ENCODE peak calls at places on chromosomes 11 and 22, in five cellular contexts. One of them, this sample, is unnamed.

GRCh38 chr22:39181356-39181755 is 28.9 kb upstream of the CBX7 start:
- DNase-seq in AG08395: no peak
- DNase-seq in activated T-cell treated with anti-CD3 and anti-CD28 coated beads for 1 hour: no peak
- DNase-seq in Right ventricle myocardium superior: no peak
- DNase-seq in left lobe of liver: no peak
- DNase-seq in this sample: no peak

GRCh38 chr11:67252831-67253239 is 13.4 kb upstream of the GRK2 start:
- DNase-seq in AG08395: no peak
- DNase-seq in activated T-cell treated with anti-CD3 and anti-CD28 coated beads for 1 hour: no peak
- DNase-seq in Right ventricle myocardium superior: peak; percentile 60
- DNase-seq in left lobe of liver: no peak
- DNase-seq in this sample: peak; percentile 40

GRCh38 chr11:117300773-117301172 is 9.6 kb downstream of the BACE1-AS start:
- DNase-seq in AG08395: no peak
- DNase-seq in activated T-cell treated with anti-CD3 and anti-CD28 coated beads for 1 hour: no peak
- DNase-seq in Right ventricle myocardium superior: no peak
- DNase-seq in left lobe of liver: no peak
- DNase-seq in this sample: no peak

GRCh38 chr11:21654091-21654490 is 538.8 kb upstream of the ANO5 start:
- DNase-seq in AG08395: no peak
- DNase-seq in activated T-cell treated with anti-CD3 and anti-CD28 coated beads for 1 hour: no peak
- DNase-seq in Right ventricle myocardium superior: no peak
- DNase-seq in left lobe of liver: no peak
- DNase-seq in this sample: no peak

GRCh38 chr11:72012897-72013721 is 14.4 kb downstream of the IL18BP start:
- DNase-seq in AG08395: peak; percentile 68
- DNase-seq in activated T-cell treated with anti-CD3 and anti-CD28 coated beads for 1 hour: no peak
- DNase-seq in Right ventricle myocardium superior: peak; percentile 83
- DNase-seq in left lobe of liver: peak; percentile 66
- DNase-seq in this sample: no peak

GRCh38 chr11:36288442-36289225 is 590 bp downstream of the COMMD9 start:
- DNase-seq in AG08395: no peak
- DNase-seq in activated T-cell treated with anti-CD3 and anti-CD28 coated beads for 1 hour: no peak
- DNase-seq in Right ventricle myocardium superior: no peak
- DNase-seq in left lobe of liver: no peak
- DNase-seq in this sample: peak; percentile 32

GRCh38 chr22:45329536-45329936 is 19.8 kb downstream of the FAM118A start:
- DNase-seq in AG08395: no peak
- DNase-seq in activated T-cell treated with anti-CD3 and anti-CD28 coated beads for 1 hour: no peak
- DNase-seq in Right ventricle myocardium superior: peak; percentile 90
- DNase-seq in left lobe of liver: peak; percentile 95
- DNase-seq in this sample: no peak

GRCh38 chr22:48719978-48720661 is 1107.6 kb downstream of the BRD1 start:
- DNase-seq in AG08395: no peak
- DNase-seq in activated T-cell treated with anti-CD3 and anti-CD28 coated beads for 1 hour: no peak
- DNase-seq in Right ventricle myocardium superior: no peak
- DNase-seq in left lobe of liver: no peak
- DNase-seq in this sample: no peak

GRCh38 chr22:17972385-17973181 is 51.8 kb downstream of the MICAL3 start:
- DNase-seq in AG08395: peak; percentile 86
- DNase-seq in activated T-cell treated with anti-CD3 and anti-CD28 coated beads for 1 hour: no peak
- DNase-seq in Right ventricle myocardium superior: no peak
- DNase-seq in left lobe of liver: peak; percentile 62
- DNase-seq in this sample: peak; percentile 89

GRCh38 chr11:69330330-69330729 is 36.4 kb downstream of the MYEOV start:
- DNase-seq in AG08395: no peak
- DNase-seq in activated T-cell treated with anti-CD3 and anti-CD28 coated beads for 1 hour: no peak
- DNase-seq in Right ventricle myocardium superior: no peak
- DNase-seq in left lobe of liver: no peak
- DNase-seq in this sample: no peak

GRCh38 chr11:20388096-20389055 is 860 bp downstream of the PRMT3 start:
- DNase-seq in AG08395: peak; percentile 14
- DNase-seq in activated T-cell treated with anti-CD3 and anti-CD28 coated beads for 1 hour: peak; percentile 8
- DNase-seq in Right ventricle myocardium superior: no peak
- DNase-seq in left lobe of liver: no peak
- DNase-seq in this sample: peak; percentile 39

GRCh38 chr22:33896154-33896800 is 24.0 kb downstream of the LARGE1 start:
- DNase-seq in AG08395: no peak
- DNase-seq in activated T-cell treated with anti-CD3 and anti-CD28 coated beads for 1 hour: no peak
- DNase-seq in Right ventricle myocardium superior: no peak
- DNase-seq in left lobe of liver: no peak
- DNase-seq in this sample: no peak

GRCh38 chr11:64784813-64785581 is 6.7 kb upstream of the SF1 start:
- DNase-seq in AG08395: no peak
- DNase-seq in activated T-cell treated with anti-CD3 and anti-CD28 coated beads for 1 hour: no peak
- DNase-seq in Right ventricle myocardium superior: no peak
- DNase-seq in left lobe of liver: no peak
- DNase-seq in this sample: no peak

GRCh38 chr11:87719311-87720073 is 455.8 kb downstream of the RAB38 start:
- DNase-seq in AG08395: no peak
- DNase-seq in activated T-cell treated with anti-CD3 and anti-CD28 coated beads for 1 hour: no peak
- DNase-seq in Right ventricle myocardium superior: no peak
- DNase-seq in left lobe of liver: no peak
- DNase-seq in this sample: peak; percentile 45

GRCh38 chr22:48500481-48501230 is 1327.0 kb downstream of the BRD1 start:
- DNase-seq in AG08395: no peak
- DNase-seq in activated T-cell treated with anti-CD3 and anti-CD28 coated beads for 1 hour: no peak
- DNase-seq in Right ventricle myocardium superior: peak; percentile 30
- DNase-seq in left lobe of liver: no peak
- DNase-seq in this sample: no peak

GRCh38 chr11:126754850-126755426 is 245.6 kb downstream of the KIRREL3 start:
- DNase-seq in AG08395: no peak
- DNase-seq in activated T-cell treated with anti-CD3 and anti-CD28 coated beads for 1 hour: no peak
- DNase-seq in Right ventricle myocardium superior: no peak
- DNase-seq in left lobe of liver: no peak
- DNase-seq in this sample: no peak

GRCh38 chr22:28232231-28232630 is 313.2 kb upstream of the PITPNB start:
- DNase-seq in AG08395: no peak
- DNase-seq in activated T-cell treated with anti-CD3 and anti-CD28 coated beads for 1 hour: no peak
- DNase-seq in Right ventricle myocardium superior: no peak
- DNase-seq in left lobe of liver: no peak
- DNase-seq in this sample: no peak

This sample was measured in adipocyte.